ENCODE peak calls at places on chromosomes 1 and 21, in five cellular contexts. I is vagina; R is stimulated activated naive CD8-positive, alpha-beta T cell treated with anti-CD3 and anti-CD28 coated beads, Interleukin-15, amount 100 ng/mL, for 72 hours; E is NCI-H510A; Z is heart left ventricle. G is an unnamed sample.

GRCh38 chr1:239125888-239126287 is 260.5 kb upstream of the CHRM3 start:
- DNase-seq in Z (no peak), I (no peak), E (no peak), R (no peak), G (no peak)

GRCh38 chr1:18332626-18333025 is 148.1 kb upstream of the KLHDC7A start:
- DNase-seq in I (no peak), E (no peak), R (no peak), Z (no peak), G (no peak)

GRCh38 chr21:37006521-37007291 is at the start of gene RIPPLY3:
- DNase-seq in Z (no peak), E (peak; percentile 21), I (no peak), R (peak; percentile 26), G (peak; percentile 7)

GRCh38 chr1:98556521-98557158 is 104.9 kb upstream of the SNX7 start:
- DNase-seq in I (no peak), E (no peak), Z (no peak), R (no peak), G (no peak)

GRCh38 chr1:152053375-152053774 is 16.6 kb upstream of the S100A11 start:
- DNase-seq in E (peak; percentile 9), R (no peak), I (peak; percentile 77), Z (no peak), G (peak; percentile 30)

GRCh38 chr1:242185728-242186127 is 186.8 kb upstream of the MAP1LC3C start:
- DNase-seq in Z (no peak), R (no peak), E (no peak), I (no peak), G (no peak)

GRCh38 chr21:43369124-43369523 is 57.8 kb downstream of the SIK1 start:
- DNase-seq in I (no peak), E (peak; percentile 38), Z (no peak), R (no peak), G (no peak)

GRCh38 chr1:24503003-24503751 is 541 bp downstream of the RCAN3 start:
- DNase-seq in E (no peak), R (peak; percentile 46), Z (no peak), I (no peak), G (no peak)

GRCh38 chr1:26288311-26288941 is 8.5 kb downstream of the SH3BGRL3 start:
- DNase-seq in E (no peak), R (peak; percentile 70), Z (no peak), I (no peak), G (no peak)

GRCh38 chr1:154911691-154912550 is 24.6 kb downstream of the PMVK start:
- DNase-seq in I (no peak), E (no peak), R (no peak), Z (no peak), G (peak; percentile 21)

GRCh38 chr1:15186846-15187151 is 33.3 kb downstream of the TMEM51 start:
- DNase-seq in Z (no peak), I (no peak), E (no peak), R (no peak), G (no peak)

GRCh38 chr1:11571906-11572616 is 82.2 kb downstream of the FBXO2 start:
- DNase-seq in R (no peak), E (peak; percentile 43), I (no peak), Z (no peak), G (peak; percentile 21)

GRCh38 chr1:84973493-84974334 is 23.2 kb downstream of the MCOLN2 start:
- DNase-seq in E (no peak), R (peak; percentile 19), I (no peak), Z (no peak), G (no peak)

G was measured in DMS153.